ENCODE peak calls at places on chromosomes 3 and 15, in nine cellular contexts. T is fibroblast of lung, Q is psoas muscle, A is mammary epithelial cell, U is ovary, Z is tibial nerve, M is lower lobe of right lung, I is A549, Y is left ventricle myocardium inferior. G is an unnamed sample. For H3K4me1, the result is how much of the 10 kb centered on the place peaks cover.

GRCh38 chr15:101123222-101123910 is 128.5 kb downstream of the CHSY1 start:
- DNase-seq in T (peak), Q (no peak), A (no peak), U (no peak), Z (no peak), M (no peak), I (no peak), Y (no peak), G (no peak)

GRCh38 chr3:32203854-32204253 is 34.6 kb upstream of the CMTM8 start:
- DNase-seq in T (peak), Q (no peak), A (peak), U (no peak), Z (no peak), M (no peak), I (no peak), Y (no peak), G (no peak)

GRCh38 chr15:58931985-58932384 is 1.5 kb downstream of the SLTM start:
- DNase-seq in T (peak), Q (no peak), A (peak), U (no peak), Z (no peak), M (no peak), I (peak), Y (no peak), G (peak)

GRCh38 chr3:52354676-52355075 is 38.6 kb downstream of the DNAH1 start:
- DNase-seq in T (no peak), Q (peak), A (no peak), U (no peak), Z (no peak), M (peak), I (no peak), Y (no peak), G (no peak)

GRCh38 chr15:79970921-79971434 is at the start of gene BCL2A1:
- DNase-seq in T (peak), Q (no peak), A (peak), U (no peak), Z (no peak), M (no peak), I (peak), Y (no peak), G (no peak)

GRCh38 chr3:12049675-12050074 is 45.5 kb downstream of the SYN2 start:
- DNase-seq in T (peak), Q (no peak), A (no peak), U (no peak), Z (no peak), M (no peak), I (no peak), Y (no peak), G (no peak)

GRCh38 chr3:15271785-15272381 is 60.5 kb downstream of the SH3BP5 start:
- DNase-seq in T (no peak), Q (no peak), A (no peak), U (no peak), Z (no peak), M (peak), I (no peak), Y (peak), G (peak)

GRCh38 chr3:182980204-182981037 is at the start of gene DCUN1D1:
- DNase-seq in T (peak), Q (peak), A (peak), U (peak), Z (peak), M (peak), I (peak), Y (peak), G (peak)

GRCh38 chr15:33201376-33202189 is 7.1 kb upstream of the FMN1 start:
- DNase-seq in T (peak), Q (peak), A (peak), U (no peak), Z (no peak), M (peak), I (peak), Y (no peak), G (peak)

GRCh38 chr3:196519738-196520122 is 4.6 kb upstream of the SMCO1 start:
- DNase-seq in T (no peak), Q (no peak), A (no peak), U (no peak), Z (no peak), M (no peak), I (no peak), Y (no peak), G (no peak)

GRCh38 chr15:54803139-54803808 is 393.5 kb downstream of the RSL24D1 start:
- DNase-seq in T (no peak), Q (no peak), A (peak), U (no peak), Z (no peak), M (no peak), I (peak), Y (no peak), G (no peak)

GRCh38 chr3:133042778-133043177 is 4.6 kb downstream of the TMEM108 start:
- DNase-seq in T (peak), Q (no peak), A (no peak), U (no peak), Z (no peak), M (no peak), I (no peak), Y (no peak), G (no peak)

GRCh38 chr15:69523010-69524001 is 70.7 kb downstream of the RPLP1 start:
- DNase-seq in T (peak), Q (peak), A (peak), U (peak), Z (peak), M (peak), I (peak), Y (peak), G (peak)

GRCh38 chr3:61901986-61902385 is 340.6 kb downstream of the PTPRG start:
- DNase-seq in T (no peak), Q (no peak), A (no peak), U (no peak), Z (no peak), M (no peak), I (no peak), Y (no peak), G (no peak)

GRCh38 chr3:126341755-126342150 is 15.5 kb downstream of the KLF15 start:
- DNase-seq in T (no peak), Q (no peak), A (no peak), U (no peak), Z (no peak), M (peak), I (no peak), Y (no peak), G (no peak)

GRCh38 chr3:127911421-127911931 is 3.6 kb upstream of the KBTBD12 start:
- DNase-seq in T (no peak), Q (no peak), A (no peak), U (no peak), Z (no peak), M (no peak), I (no peak), Y (no peak), G (no peak)

GRCh38 chr3:192155194-192155593 is 572.1 kb downstream of the FGF12 start:
- DNase-seq in T (no peak), Q (no peak), A (no peak), U (no peak), Z (no peak), M (no peak), I (no peak), Y (no peak), G (no peak)

GRCh38 chr3:38479431-38480092 is 16.6 kb upstream of the EXOG start:
- DNase-seq in T (peak), Q (peak), A (peak), U (peak), Z (peak), M (peak), I (peak), Y (peak), G (peak)

GRCh38 chr3:124834723-124835718 is 52.1 kb downstream of the ITGB5 start:
- DNase-seq in T (peak), Q (peak), A (peak), U (peak), Z (no peak), M (peak), I (peak), Y (peak), G (no peak)

GRCh38 chr3:42387802-42388651 is 22.4 kb downstream of the LYZL4 start:
- DNase-seq in T (no peak), Q (no peak), A (no peak), U (no peak), Z (no peak), M (no peak), I (no peak), Y (no peak), G (no peak)

GRCh38 chr3:31962801-31963205 is 18.3 kb downstream of the OSBPL10 start:
- DNase-seq in T (no peak), Q (no peak), A (peak), U (no peak), Z (no peak), M (no peak), I (no peak), Y (no peak), G (no peak)

GRCh38 chr3:71466483-71466882 is 117.0 kb downstream of the FOXP1 start:
- DNase-seq in T (peak), Q (no peak), A (no peak), U (no peak), Z (no peak), M (no peak), I (peak), Y (no peak), G (peak)

GRCh38 chr3:23246651-23247050 is 43.5 kb downstream of the UBE2E2 start:
- DNase-seq in T (peak), Q (no peak), A (no peak), U (no peak), Z (no peak), M (no peak), I (no peak), Y (no peak), G (no peak)

GRCh38 chr3:10532939-10533730 is 27.7 kb upstream of the ATP2B2 start:
- DNase-seq in T (no peak), Q (no peak), A (no peak), U (no peak), Z (no peak), M (no peak), I (no peak), Y (no peak), G (no peak)

GRCh38 chr15:64865998-64866520 is 24.3 kb downstream of the PLEKHO2 start:
- DNase-seq in T (peak), Q (no peak), A (peak), U (peak), Z (no peak), M (no peak), I (no peak), Y (no peak), G (no peak)

GRCh38 chr15:77010312-77010686 is 15.4 kb downstream of the PSTPIP1 start:
- DNase-seq in T (no peak), Q (no peak), A (no peak), U (no peak), Z (no peak), M (no peak), I (no peak), Y (no peak), G (no peak)

GRCh38 chr15:34583399-34584320 is at the start of gene GOLGA8B:
- DNase-seq in T (peak), Q (peak), A (peak), U (peak), Z (no peak), M (peak), I (peak), Y (peak), G (peak)

GRCh38 chr3:178707632-178708031 is 171.4 kb downstream of the KCNMB2 start:
- DNase-seq in T (no peak), Q (no peak), A (no peak), U (no peak), Z (no peak), M (no peak), I (no peak), Y (no peak), G (no peak)

GRCh38 chr15:94375997-94376396 is 144.6 kb downstream of the MCTP2 start:
- DNase-seq in T (no peak), Q (no peak), A (no peak), U (no peak), Z (no peak), M (no peak), I (no peak), Y (no peak), G (no peak)

GRCh38 chr3:97189835-97190234 is 375.4 kb downstream of the EPHA6 start:
- DNase-seq in T (no peak), Q (no peak), A (no peak), U (no peak), Z (no peak), M (no peak), I (no peak), Y (no peak), G (no peak)

GRCh38 chr15:25763206-25763880 is 99.8 kb downstream of the ATP10A start:
- DNase-seq in T (no peak), Q (no peak), A (no peak), U (no peak), Z (no peak), M (no peak), I (peak), Y (no peak), G (no peak)

GRCh38 chr15:25764980-25765735 is 98.0 kb downstream of the ATP10A start:
- DNase-seq in T (no peak), Q (no peak), A (no peak), U (no peak), Z (no peak), M (no peak), I (no peak), Y (no peak), G (no peak)

GRCh38 chr15:25762015-25762662 is 101.0 kb downstream of the ATP10A start:
- DNase-seq in T (peak), Q (no peak), A (no peak), U (no peak), Z (no peak), M (no peak), I (no peak), Y (no peak), G (no peak)

GRCh38 chr15:25766421-25766820 is 96.7 kb downstream of the ATP10A start:
- DNase-seq in T (no peak), Q (no peak), A (no peak), U (no peak), Z (no peak), M (no peak), I (no peak), Y (no peak), G (no peak)

GRCh38 chr15:25763954-25764353 is 99.2 kb downstream of the ATP10A start:
- DNase-seq in T (no peak), Q (no peak), A (no peak), U (no peak), Z (no peak), M (no peak), I (no peak), Y (no peak), G (no peak)
- TF ChIP-seq CTCF in T (no peak), Q (no peak), A (no peak), U (no peak), Z (no peak), M (no peak), I (no peak), Y (no peak), G (no peak)

GRCh38 chr15:91694131-91694828 is 159.2 kb upstream of the SLCO3A1 start:
- DNase-seq in T (peak), Q (peak), A (no peak), U (no peak), Z (peak), M (no peak), I (no peak), Y (peak), G (peak)
- H3K4me3 ChIP-seq in T (peak), Q (peak), A (peak), U (peak), Z (peak), M (peak), I (no peak), Y (peak), G (no peak)

DNA sequence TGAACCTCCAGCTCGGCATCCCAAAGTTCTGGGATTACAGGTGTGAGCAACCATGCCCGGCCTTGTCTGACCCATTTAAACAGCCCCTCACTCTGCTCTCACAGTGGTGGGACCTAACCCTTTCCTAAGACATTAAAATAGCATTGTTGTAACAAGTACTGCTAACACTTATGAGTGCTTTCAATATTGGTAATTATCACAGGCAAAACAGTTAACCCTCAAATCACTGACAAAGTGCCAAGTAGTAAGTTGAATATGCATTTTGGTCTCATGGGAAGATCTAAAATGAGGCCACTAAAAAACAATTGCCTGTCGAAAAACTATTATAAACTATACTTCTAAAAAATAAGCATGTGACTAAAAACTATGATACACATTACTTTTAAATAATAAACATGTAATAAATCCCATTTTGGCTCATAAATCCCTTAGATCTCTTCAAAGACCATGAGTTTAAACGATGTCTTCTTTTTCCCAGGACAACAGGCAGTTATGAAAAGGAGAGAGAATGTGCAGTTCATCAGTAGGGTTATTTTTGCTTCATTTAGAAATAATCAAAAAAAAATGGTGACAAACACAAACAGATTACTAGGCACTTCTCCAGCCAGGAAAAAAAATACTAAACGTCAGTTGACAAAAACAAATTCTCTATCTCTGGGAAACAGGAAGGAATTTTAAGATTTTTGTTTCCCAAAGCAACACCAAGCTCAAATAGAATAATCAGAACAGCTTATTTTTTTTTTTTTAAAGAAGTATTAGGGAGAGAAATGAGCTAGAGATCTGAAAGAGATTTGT is 95.4 kb downstream of the RFTN1 start:
- DNase-seq in T (no peak), Q (no peak), A (no peak), U (no peak), Z (no peak), M (no peak), I (no peak), Y (no peak), G (no peak)
- H3K4me1 ChIP-seq in T (under half), Q (under half), A (under half), U (under half), Z (under half), M (under half), I (under half), Y (half or more), G (half or more)

DNA sequence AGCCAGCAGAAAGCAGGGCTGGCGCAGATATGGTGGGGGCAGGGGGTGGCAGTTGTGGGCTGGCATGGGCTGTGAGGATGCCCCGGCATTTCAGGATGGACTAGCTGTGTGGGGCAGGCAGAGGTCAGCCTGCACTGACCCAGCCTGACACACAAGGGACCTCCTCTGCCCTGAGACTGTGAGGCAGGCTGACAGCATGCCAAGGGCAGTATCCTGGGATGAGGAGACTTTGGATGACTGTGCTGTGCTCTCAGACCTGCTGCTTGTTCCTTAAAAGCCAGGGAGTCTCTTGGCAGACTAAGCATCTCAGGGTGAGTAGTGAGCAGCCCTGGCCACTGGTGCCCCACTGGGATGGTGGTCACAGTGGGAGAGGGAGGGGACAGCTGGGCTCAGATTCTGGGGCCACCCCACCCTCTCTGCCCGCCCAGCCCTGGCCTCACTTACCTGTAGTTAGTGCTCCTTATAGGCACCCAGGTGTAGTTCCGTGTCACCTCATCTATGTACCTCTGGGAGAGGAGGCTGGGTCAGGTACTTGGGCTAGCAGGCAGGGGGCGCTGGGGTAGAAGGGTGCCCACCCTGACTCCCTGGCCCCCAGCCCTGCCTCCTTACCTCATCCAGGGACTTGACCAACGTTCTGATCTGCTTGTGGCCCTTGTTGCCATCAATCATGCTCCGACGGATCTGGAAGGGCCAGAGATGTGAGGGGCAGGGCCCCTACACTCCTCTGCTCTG is 16.0 kb upstream of the TMEM115 start:
- DNase-seq in T (no peak), Q (no peak), A (no peak), U (no peak), Z (no peak), M (no peak), I (no peak), Y (no peak), G (no peak)
- TF ChIP-seq CTCF in T (no peak), Q (no peak), A (no peak), U (no peak), Z (no peak), M (no peak), I (no peak), Y (no peak), G (no peak)

DNA sequence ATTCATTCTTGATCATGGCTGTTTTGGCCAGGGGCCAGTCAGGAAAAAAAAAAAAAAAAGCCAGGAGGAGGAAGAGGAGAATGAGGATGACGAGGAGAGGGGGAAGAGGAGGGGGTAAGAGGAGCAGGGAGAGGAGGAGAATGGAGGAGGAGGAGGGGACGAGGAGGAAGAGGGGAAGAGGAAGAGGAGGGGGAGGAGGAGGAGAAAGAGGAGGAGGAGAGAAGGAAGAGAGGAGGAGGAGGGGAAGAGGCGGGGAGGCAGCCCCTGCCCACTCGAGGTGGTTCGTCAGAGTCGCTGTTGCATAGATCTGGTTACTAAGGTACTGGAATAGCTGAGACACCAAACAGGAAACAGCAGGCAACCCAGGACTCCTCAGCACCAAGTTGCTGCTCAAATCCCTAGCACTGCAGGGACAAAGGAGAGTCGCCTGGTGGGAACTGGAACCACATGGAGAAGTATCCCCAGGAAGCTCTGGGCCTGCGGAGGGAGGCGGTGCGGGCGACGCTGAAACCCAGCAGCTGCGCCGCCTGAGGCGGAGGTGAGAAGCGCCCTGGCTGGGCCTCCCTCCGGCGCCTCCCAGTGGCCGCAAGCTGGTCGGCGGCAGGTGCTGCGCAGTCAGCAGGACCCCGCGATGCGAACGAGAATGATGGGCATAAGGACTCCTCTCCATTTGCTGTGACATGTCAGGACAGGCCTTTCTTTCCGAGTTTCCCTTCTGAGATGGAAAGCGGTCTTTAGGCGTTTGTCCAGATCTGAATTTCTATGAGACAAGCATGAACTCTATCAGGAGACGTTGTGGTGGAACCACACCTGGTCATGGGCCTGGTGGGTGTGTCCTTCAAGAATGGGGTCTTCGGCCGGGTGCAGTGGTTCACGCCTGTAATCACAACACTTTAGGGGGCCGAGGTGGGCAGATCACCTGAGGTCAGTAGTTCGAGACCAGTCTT is 17.5 kb downstream of the FAM240A start:
- DNase-seq in T (peak), Q (peak), A (peak), U (peak), Z (peak), M (peak), I (peak), Y (peak), G (peak)
- H3K4me3 ChIP-seq in T (peak), Q (peak), A (no peak), U (peak), Z (peak), M (peak), I (no peak), Y (peak), G (peak)

G was measured in heart right ventricle.